ENCODE peak calls at places on chromosome 4, in five cellular contexts. T, F, O, Y and G are unnamed samples.

GRCh38 chr4:7970031-7970946 is 30.6 kb upstream of the AFAP1 start:
- DNase-seq in O (no peak), Y (no peak), F (peak), T (no peak), G (no peak)

GRCh38 chr4:109977854-109978501 is 65.3 kb downstream of the EGF start:
- DNase-seq in F (peak), Y (no peak), O (no peak), T (no peak), G (no peak)

GRCh38 chr4:24565054-24565453 is 19.3 kb downstream of the DHX15 start:
- DNase-seq in Y (no peak), O (no peak), T (no peak), F (no peak), G (no peak)

GRCh38 chr4:153789741-153790651 is 1.1 kb upstream of the SFRP2 start:
- DNase-seq in F (no peak), O (no peak), T (no peak), Y (no peak), G (no peak)

GRCh38 chr4:15793506-15794363 is 15.6 kb downstream of the CD38 start:
- DNase-seq in T (no peak), Y (no peak), O (no peak), F (no peak), G (no peak)

GRCh38 chr4:75630932-75631320 is 598 bp upstream of the CDKL2 start:
- DNase-seq in O (no peak), T (no peak), F (no peak), Y (no peak), G (no peak)

GRCh38 chr4:102869569-102870227 is 906 bp downstream of the CISD2 start:
- DNase-seq in O (no peak), Y (no peak), F (no peak), T (no peak), G (no peak)

GRCh38 chr4:153916273-153916755 is 127.4 kb upstream of the SFRP2 start:
- DNase-seq in Y (no peak), T (no peak), O (no peak), F (no peak), G (no peak)

GRCh38 chr4:7933631-7934510 is 5.8 kb downstream of the AFAP1 start:
- DNase-seq in Y (no peak), F (peak), O (no peak), T (peak), G (no peak)

GRCh38 chr4:183492791-183493221 is 12.1 kb upstream of the ING2 start:
- DNase-seq in O (no peak), Y (no peak), T (no peak), F (peak), G (no peak)

GRCh38 chr4:172809319-172809718 is 359.3 kb upstream of the GALNT7 start:
- DNase-seq in Y (no peak), F (no peak), O (no peak), T (no peak), G (no peak)

GRCh38 chr4:2804973-2805501 is 12.2 kb downstream of the SH3BP2 start:
- DNase-seq in O (no peak), F (no peak), T (peak), Y (peak), G (no peak)

GRCh38 chr4:7428261-7429068 is 6.3 kb downstream of the PSAPL1 start:
- DNase-seq in Y (no peak), O (no peak), T (peak), F (no peak), G (no peak)

GRCh38 chr4:95446204-95446603 is 102.6 kb downstream of the UNC5C start:
- DNase-seq in Y (no peak), T (no peak), O (no peak), F (no peak), G (no peak)

GRCh38 chr4:78621395-78621794 is 69.8 kb downstream of the ANXA3 start:
- DNase-seq in Y (no peak), O (no peak), T (no peak), F (no peak), G (no peak)

GRCh38 chr4:106329027-106329618 is 12.8 kb downstream of the AIMP1 start:
- DNase-seq in T (no peak), F (peak), O (no peak), Y (no peak), G (no peak)

GRCh38 chr4:127012549-127012948 is 620.2 kb upstream of the INTU start:
- DNase-seq in O (no peak), T (no peak), F (no peak), Y (no peak), G (no peak)

GRCh38 chr4:7045961-7046921 is 3.1 kb downstream of the TADA2B start:
- DNase-seq in F (no peak), T (no peak), Y (no peak), O (no peak), G (no peak)

GRCh38 chr4:139266583-139267257 is 13.3 kb downstream of the MGARP start:
- DNase-seq in T (peak), O (peak), Y (peak), F (peak), G (no peak)

GRCh38 chr4:168835880-168836454 is 174.1 kb downstream of the CBR4 start:
- DNase-seq in Y (no peak), F (no peak), T (no peak), O (no peak), G (no peak)

GRCh38 chr4:56267558-56267957 is 119.7 kb downstream of the AASDH start:
- DNase-seq in F (no peak), O (no peak), T (no peak), Y (no peak), G (no peak)

GRCh38 chr4:15197005-15197404 is 194.7 kb downstream of the CPEB2 start:
- DNase-seq in O (no peak), T (no peak), Y (no peak), F (peak), G (no peak)

GRCh38 chr4:1410491-1411325 is 4.5 kb upstream of the NKX1-1 start:
- DNase-seq in F (peak), Y (peak), T (peak), O (no peak), G (no peak)

GRCh38 chr4:177147668-177148067 is 162.0 kb upstream of the NEIL3 start:
- DNase-seq in F (no peak), O (no peak), Y (no peak), T (no peak), G (no peak)
- H3K27ac ChIP-seq in F (no peak), O (no peak), Y (no peak), T (no peak), G (no peak)

DNA sequence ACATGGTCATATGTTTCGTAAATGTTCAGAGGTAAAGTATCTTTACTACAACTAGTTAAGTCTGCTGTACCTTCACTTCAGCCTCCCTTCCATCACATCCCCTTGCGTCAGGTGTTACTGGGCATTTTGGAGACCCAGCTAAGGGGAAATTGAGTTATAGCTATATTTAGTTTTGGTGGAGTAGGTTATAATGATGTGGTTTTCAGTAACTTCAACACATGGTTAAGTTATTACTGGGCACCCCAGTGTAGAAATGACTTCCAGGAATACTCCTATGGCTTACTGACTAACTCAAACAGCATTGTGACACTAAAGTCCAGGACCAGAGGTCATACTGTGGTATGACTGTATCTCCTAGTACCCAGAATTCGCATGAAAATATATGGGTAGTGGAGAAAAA is 23.4 kb upstream of the ACSL1 start:
- DNase-seq in O (no peak), T (no peak), Y (no peak), F (no peak), G (no peak)
- H3K27ac ChIP-seq in O (no peak), T (peak), Y (peak), F (no peak), G (no peak)

GRCh38 chr4:82865592-82865991 is 25.4 kb downstream of the SEC31A start:
- DNase-seq in T (no peak), Y (no peak), F (peak), O (no peak), G (no peak)
- H3K27ac ChIP-seq in T (peak), Y (peak), F (peak), O (no peak), G (no peak)

GRCh38 chr4:137531951-137532868 is at the start of gene PCDH18:
- DNase-seq in O (peak), F (peak), Y (peak), T (peak), G (peak)

GRCh38 chr4:137531121-137531520 is 1.2 kb downstream of the PCDH18 start:
- DNase-seq in Y (no peak), T (no peak), F (no peak), O (no peak), G (no peak)

GRCh38 chr4:137533855-137534254 is 1.6 kb upstream of the PCDH18 start:
- DNase-seq in T (no peak), O (no peak), F (no peak), Y (no peak), G (no peak)

GRCh38 chr4:137534516-137534915 is 2.2 kb upstream of the PCDH18 start:
- DNase-seq in T (no peak), O (no peak), Y (no peak), F (no peak), G (no peak)

DNA sequence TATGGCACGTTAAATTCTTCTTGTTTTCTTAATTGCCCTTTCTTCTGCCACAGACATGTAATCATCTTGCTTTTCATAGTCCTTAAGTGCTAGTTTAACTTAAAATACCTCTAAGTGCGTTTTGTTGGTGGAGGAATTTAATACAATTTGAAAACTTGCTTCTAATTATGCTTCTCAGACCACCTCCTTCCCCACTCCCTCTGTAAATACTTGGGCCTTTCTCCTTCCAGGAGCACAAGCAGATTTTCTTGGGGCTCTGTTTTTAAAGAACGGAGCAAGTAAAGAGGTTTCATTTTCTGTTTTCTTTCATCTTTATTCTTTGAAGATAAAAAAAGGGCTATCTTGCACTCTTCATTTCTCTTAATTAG is 559 bp upstream of the PCDH18 start:
- DNase-seq in T (no peak), O (no peak), F (no peak), Y (no peak), G (no peak)
- H3K27ac ChIP-seq in T (peak), O (no peak), F (peak), Y (peak), G (no peak)

GRCh38 chr4:174555793-174556630 is 33.7 kb upstream of the HPGD start:
- DNase-seq in F (no peak), Y (no peak), T (no peak), O (no peak), G (no peak)
- H3K27ac ChIP-seq in F (no peak), Y (no peak), T (no peak), O (no peak), G (no peak)

DNA sequence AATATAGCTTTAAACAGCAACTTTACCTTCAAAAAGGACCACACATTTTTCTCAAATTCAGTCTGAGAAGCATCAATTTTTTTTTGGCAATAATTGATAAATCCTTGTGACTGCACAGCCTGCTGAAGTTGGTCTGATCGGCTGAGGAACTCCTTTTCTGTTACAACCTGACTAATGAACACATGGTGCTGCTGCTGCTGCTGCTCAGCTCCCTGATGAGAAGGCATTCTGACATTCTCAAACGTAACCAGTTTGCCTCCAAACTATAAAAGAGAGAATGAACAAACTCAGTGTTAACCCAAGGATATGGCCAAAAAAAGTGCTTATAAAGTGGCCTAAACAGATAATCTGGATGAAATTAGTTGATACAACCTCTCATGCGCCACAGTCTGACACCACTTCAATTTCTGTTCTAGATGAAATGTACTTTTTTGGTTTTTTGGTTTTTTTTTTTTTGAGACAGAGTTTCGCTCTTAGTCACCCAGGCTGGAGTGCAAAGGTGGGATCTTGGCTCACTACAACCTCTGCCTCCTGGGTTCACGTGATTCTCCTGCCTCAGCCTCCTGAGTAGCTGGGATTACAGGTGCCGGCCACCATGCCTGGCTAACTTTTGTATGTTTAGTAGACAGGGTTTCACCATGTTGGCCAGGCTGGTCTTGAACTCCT is 26.5 kb downstream of the SEC31A start:
- DNase-seq in F (no peak), T (no peak), Y (no peak), O (no peak), G (no peak)
- H3K27ac ChIP-seq in F (peak), T (peak), Y (no peak), O (no peak), G (no peak)

DNA sequence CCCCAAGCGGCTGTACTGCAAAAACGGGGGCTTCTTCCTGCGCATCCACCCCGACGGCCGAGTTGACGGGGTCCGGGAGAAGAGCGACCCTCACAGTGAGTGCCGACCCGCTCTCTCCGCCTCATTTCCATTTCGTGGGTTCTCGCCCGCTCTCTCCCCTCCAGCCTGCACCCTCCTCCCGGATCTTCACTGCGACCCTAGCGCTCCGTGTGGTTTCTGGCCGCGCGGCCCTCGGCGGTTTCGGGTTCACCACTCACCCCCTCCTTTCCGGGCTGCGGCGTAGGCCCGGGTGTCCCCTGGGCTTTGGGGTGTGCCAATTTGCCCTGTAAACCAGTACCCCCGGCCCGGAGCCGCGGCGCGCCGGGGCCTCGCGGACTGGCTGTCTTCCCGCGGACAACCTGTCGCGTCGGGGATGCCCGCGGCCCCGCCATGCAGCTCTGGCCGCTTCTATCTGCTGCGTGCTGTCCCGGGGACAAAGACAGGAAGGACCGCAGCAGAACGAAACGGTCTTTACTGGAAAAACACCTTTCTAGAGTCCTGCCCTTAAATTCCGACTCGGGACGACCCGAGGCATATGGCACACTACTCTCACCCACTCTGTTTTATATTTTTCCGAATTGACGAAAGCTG is 742 bp downstream of the FGF2 start:
- DNase-seq in Y (peak), T (no peak), F (peak), O (no peak), G (peak)
- H3K27ac ChIP-seq in Y (peak), T (peak), F (peak), O (peak), G (peak)

GRCh38 chr4:98117363-98117762 is 25.9 kb downstream of the STPG2 start:
- DNase-seq in O (no peak), F (no peak), Y (no peak), T (no peak), G (no peak)
- H3K27ac ChIP-seq in O (no peak), F (no peak), Y (no peak), T (no peak), G (no peak)

DNA sequence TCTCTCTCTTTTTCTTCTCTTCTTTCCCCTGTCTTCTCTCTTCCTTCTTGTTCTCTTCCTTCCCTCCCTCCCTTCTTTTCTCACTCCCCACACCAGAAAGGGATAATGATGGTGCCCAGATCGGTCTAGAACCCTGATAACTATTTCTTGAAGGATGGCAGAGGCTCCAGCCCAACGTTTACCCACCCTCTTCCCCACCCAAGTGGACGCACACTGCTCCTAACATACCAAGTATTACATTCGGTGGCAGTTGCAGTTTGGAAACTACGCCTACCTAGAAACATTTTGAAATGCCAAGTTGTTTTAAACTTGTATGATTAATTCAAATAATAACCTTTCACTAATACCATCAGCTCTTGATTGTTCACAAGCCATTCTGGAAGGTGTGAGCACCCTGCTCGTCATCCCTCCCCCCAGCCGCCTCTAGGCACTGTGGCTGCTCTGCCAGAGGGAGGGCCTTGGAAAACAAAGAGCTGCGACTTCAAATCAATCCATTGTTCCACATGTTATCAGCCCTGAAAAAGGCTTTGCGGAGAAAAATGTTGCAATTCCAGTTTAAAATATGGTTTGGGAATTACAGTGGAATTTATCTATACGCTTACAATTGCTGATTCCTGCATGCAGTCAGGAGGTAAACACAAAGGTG is 1017.5 kb upstream of the TENM3 start:
- DNase-seq in Y (no peak), T (no peak), O (no peak), F (no peak), G (no peak)
- H3K27ac ChIP-seq in Y (no peak), T (no peak), O (no peak), F (no peak), G (no peak)